ENCODE peak calls at places on chromosomes 3 and 15, in seven cellular contexts. Y, N, V, Z, F, X and W are unnamed samples.

GRCh38 chr15:66472176-66472999 is 25.2 kb downstream of the SNAPC5 start:
- DNase-seq in V (no peak), N (no peak), X (no peak), Y (no peak), Z (no peak), F (peak), W (no peak)

GRCh38 chr15:35078221-35078915 is 6.7 kb downstream of the NANOGP8 start:
- DNase-seq in X (peak), F (peak), V (peak), N (peak), Y (no peak), Z (no peak), W (peak)

GRCh38 chr3:7684193-7684592 is 817.4 kb upstream of the LMCD1 start:
- DNase-seq in Y (no peak), F (no peak), N (no peak), X (no peak), V (no peak), Z (no peak), W (no peak)

GRCh38 chr3:106013971-106014370 is 145.2 kb upstream of the CBLB start:
- DNase-seq in V (no peak), Y (no peak), X (no peak), F (peak), N (no peak), Z (no peak), W (no peak)

GRCh38 chr3:129617381-129618185 is 11.1 kb upstream of the PLXND1 start:
- DNase-seq in N (no peak), X (no peak), Z (no peak), F (no peak), Y (peak), V (no peak), W (no peak)

GRCh38 chr3:50606596-50606995 is 5.0 kb downstream of the CISH start:
- DNase-seq in V (no peak), X (no peak), Z (no peak), N (no peak), F (no peak), Y (no peak), W (no peak)

GRCh38 chr3:46065294-46065705 is 38.0 kb upstream of the XCR1 start:
- DNase-seq in N (peak), X (peak), Z (peak), V (no peak), Y (no peak), F (no peak), W (peak)

GRCh38 chr3:61594144-61594977 is 33.0 kb downstream of the PTPRG start:
- DNase-seq in Z (no peak), Y (no peak), N (no peak), X (peak), V (no peak), F (no peak), W (no peak)

GRCh38 chr3:22634450-22634849 is 568.7 kb upstream of the UBE2E2 start:
- DNase-seq in V (no peak), F (no peak), X (no peak), Z (no peak), N (no peak), Y (no peak), W (no peak)

GRCh38 chr15:75682181-75683135 is 30.2 kb downstream of the CSPG4 start:
- DNase-seq in V (no peak), N (no peak), Z (no peak), F (no peak), Y (no peak), X (no peak), W (no peak)

GRCh38 chr3:127753898-127754410 is 68.4 kb downstream of the MGLL start:
- DNase-seq in V (no peak), Z (no peak), N (no peak), X (no peak), Y (no peak), F (no peak), W (no peak)

GRCh38 chr3:16841906-16842709 is 42.6 kb upstream of the PLCL2 start:
- DNase-seq in N (peak), V (no peak), Z (no peak), F (no peak), X (no peak), Y (peak), W (peak)

GRCh38 chr3:112293368-112294321 is at the start of gene SLC9C1:
- DNase-seq in Y (no peak), Z (peak), F (peak), V (peak), N (peak), X (peak), W (no peak)

GRCh38 chr15:40894689-40895308 is 549 bp downstream of the VPS18 start:
- DNase-seq in V (no peak), Z (no peak), F (peak), Y (peak), X (peak), N (peak), W (no peak)

GRCh38 chr15:23897576-23897975 is 210.5 kb upstream of the NDN start:
- DNase-seq in Z (no peak), F (no peak), X (peak), N (no peak), V (no peak), Y (peak), W (no peak)

GRCh38 chr3:136626448-136626847 is 125.7 kb downstream of the STAG1 start:
- DNase-seq in N (no peak), Y (no peak), Z (no peak), X (no peak), F (no peak), V (no peak), W (no peak)

GRCh38 chr3:177553586-177553985 is 356.3 kb upstream of the TBL1XR1 start:
- DNase-seq in F (no peak), Z (peak), Y (no peak), N (no peak), X (no peak), V (peak), W (no peak)

GRCh38 chr3:186121968-186122367 is 13.1 kb upstream of the ETV5 start:
- DNase-seq in Y (no peak), N (no peak), X (no peak), V (no peak), Z (no peak), F (no peak), W (no peak)

GRCh38 chr15:40397688-40398412 is 7.7 kb upstream of the IVD start:
- DNase-seq in N (no peak), V (no peak), Z (no peak), Y (no peak), F (no peak), X (no peak), W (no peak)

GRCh38 chr3:43144811-43145490 is 39.1 kb upstream of the POMGNT2 start:
- DNase-seq in Z (no peak), X (no peak), V (no peak), F (peak), Y (no peak), N (no peak), W (no peak)

GRCh38 chr3:40116478-40117162 is 192.9 kb upstream of the EIF1B start:
- DNase-seq in Y (no peak), F (peak), V (no peak), N (no peak), X (no peak), Z (no peak), W (no peak)

GRCh38 chr3:125110876-125111480 is 55.2 kb upstream of the HEG1 start:
- DNase-seq in V (no peak), X (no peak), Z (no peak), F (no peak), Y (no peak), N (no peak), W (no peak)

GRCh38 chr3:76997733-76998132 is 42.2 kb upstream of the ROBO2 start:
- DNase-seq in N (no peak), X (no peak), V (peak), Y (no peak), Z (no peak), F (peak), W (no peak)

GRCh38 chr15:67510597-67511225 is 10.2 kb upstream of the C15orf61 start:
- DNase-seq in V (no peak), F (peak), Z (no peak), X (no peak), Y (no peak), N (no peak), W (no peak)

GRCh38 chr15:25674948-25675347 is 188.2 kb downstream of the ATP10A start:
- DNase-seq in V (no peak), X (no peak), Z (no peak), F (no peak), Y (no peak), N (peak), W (no peak)

GRCh38 chr3:13240928-13241618 is 167.8 kb upstream of the IQSEC1 start:
- DNase-seq in X (no peak), V (no peak), F (no peak), Z (no peak), N (no peak), Y (no peak), W (no peak)

GRCh38 chr3:16064660-16065414 is 109.6 kb upstream of the GALNT15 start:
- DNase-seq in X (no peak), F (peak), Z (no peak), V (peak), N (peak), Y (peak), W (no peak)

GRCh38 chr3:12553921-12554391 is 2.9 kb upstream of the MKRN2 start:
- DNase-seq in F (peak), Z (peak), X (peak), V (peak), Y (no peak), N (peak), W (no peak)

GRCh38 chr3:152289708-152290107 is 21.0 kb downstream of the MBNL1 start:
- DNase-seq in X (no peak), N (no peak), Y (no peak), V (no peak), F (no peak), Z (no peak), W (no peak)

GRCh38 chr3:32969656-32970055 is 18.2 kb downstream of the CCR4 start:
- DNase-seq in V (no peak), F (no peak), Y (no peak), Z (peak), N (no peak), X (no peak), W (no peak)

GRCh38 chr3:130342821-130343661 is 2.4 kb upstream of the COL6A5 start:
- DNase-seq in Z (no peak), Y (no peak), N (no peak), F (no peak), X (no peak), V (no peak), W (no peak)

GRCh38 chr3:108428580-108428979 is 81.8 kb downstream of the MYH15 start:
- DNase-seq in Z (no peak), X (no peak), N (no peak), F (no peak), V (no peak), Y (no peak), W (no peak)

GRCh38 chr15:63195257-63196023 is 6.0 kb downstream of the RAB8B start:
- DNase-seq in Y (no peak), Z (no peak), X (no peak), F (no peak), N (no peak), V (no peak), W (no peak)

GRCh38 chr3:12479919-12480425 is 4.3 kb upstream of the TSEN2 start:
- DNase-seq in Y (no peak), V (no peak), F (peak), N (peak), Z (peak), X (peak), W (no peak)